ENCODE peak calls at places on chromosomes 11 and 22, in nine cellular contexts. C is fibroblast of mammary gland, F is pancreas, D is AG09309, N is mesendoderm, V is H1, J is adrenal gland, U is adipocyte, S is astrocyte of the spinal cord. Z is an unnamed sample.

GRCh38 chr22:46010951-46011626 is 34.1 kb upstream of the WNT7B start:
- DNase-seq in U (no peak), C (no peak), S (peak), D (no peak), V (no peak), F (peak), N (no peak), J (no peak), Z (no peak)

GRCh38 chr11:97966901-97967300 is 1053.8 kb upstream of the CNTN5 start:
- DNase-seq in C (no peak), S (no peak), D (no peak), F (no peak), U (no peak), J (no peak), N (no peak), V (no peak), Z (no peak)

GRCh38 chr11:118645066-118645715 is 34.3 kb downstream of the TREH start:
- DNase-seq in F (no peak), U (no peak), C (no peak), D (no peak), V (no peak), J (no peak), S (no peak), N (no peak), Z (no peak)

GRCh38 chr22:29216873-29217666 is 11.4 kb downstream of the EMID1 start:
- DNase-seq in D (peak), S (no peak), F (peak), N (no peak), V (no peak), U (peak), C (no peak), J (peak), Z (peak)

GRCh38 chr11:2944953-2945756 is 15.9 kb upstream of the PHLDA2 start:
- DNase-seq in D (peak), C (peak), U (peak), N (peak), S (peak), V (peak), J (peak), F (peak), Z (peak)

GRCh38 chr11:63535734-63536133 is 874 bp upstream of the PLAAT4 start:
- DNase-seq in S (no peak), U (no peak), J (no peak), F (no peak), C (no peak), V (no peak), D (no peak), N (no peak), Z (no peak)

GRCh38 chr22:31148953-31149627 is 8.8 kb upstream of the PLA2G3 start:
- DNase-seq in F (peak), U (peak), C (peak), N (peak), J (peak), V (peak), S (peak), D (peak), Z (peak)

GRCh38 chr11:79377399-79377798 is 63.4 kb downstream of the TENM4 start:
- DNase-seq in V (no peak), C (no peak), N (no peak), S (no peak), J (no peak), D (no peak), F (no peak), U (no peak), Z (no peak)

GRCh38 chr11:128894685-128895084 is 3.5 kb downstream of the KCNJ5 start:
- DNase-seq in C (no peak), D (no peak), S (no peak), J (peak), U (no peak), N (no peak), V (no peak), F (peak), Z (no peak)

GRCh38 chr22:32752326-32752725 is 49.2 kb upstream of the TIMP3 start:
- DNase-seq in V (no peak), S (no peak), U (no peak), F (no peak), J (no peak), N (no peak), C (peak), D (no peak), Z (no peak)

GRCh38 chr22:26462971-26463661 is 20.5 kb downstream of the HPS4 start:
- DNase-seq in D (no peak), F (no peak), N (no peak), C (peak), J (peak), S (no peak), U (no peak), V (no peak), Z (no peak)

GRCh38 chr22:50540352-50540751 is 5.3 kb upstream of the KLHDC7B start:
- DNase-seq in N (no peak), F (no peak), C (no peak), D (no peak), V (no peak), S (no peak), J (no peak), U (no peak), Z (no peak)

GRCh38 chr11:64560941-64561340 is 30.1 kb upstream of the SLC22A12 start:
- DNase-seq in U (no peak), S (no peak), J (no peak), N (no peak), V (no peak), D (no peak), F (no peak), C (no peak), Z (no peak)

GRCh38 chr11:1478011-1478410 is 8.6 kb downstream of the MOB2 start:
- DNase-seq in C (no peak), V (no peak), J (no peak), S (no peak), F (peak), N (no peak), U (no peak), D (no peak), Z (no peak)

GRCh38 chr11:33375688-33376311 is 118.6 kb downstream of the HIPK3 start:
- DNase-seq in N (peak), F (peak), S (peak), C (peak), V (no peak), U (peak), J (no peak), D (no peak), Z (peak)

GRCh38 chr11:110076388-110076965 is 16.7 kb upstream of the ZC3H12C start:
- DNase-seq in S (no peak), J (no peak), U (no peak), V (no peak), F (no peak), D (no peak), C (peak), N (peak), Z (no peak)

GRCh38 chr11:75541301-75541929 is 15.7 kb upstream of the GDPD5 start:
- DNase-seq in C (no peak), N (no peak), S (no peak), V (no peak), U (no peak), J (no peak), F (no peak), D (no peak), Z (peak)

GRCh38 chr22:20794132-20794990 is 20.4 kb downstream of the SERPIND1 start:
- DNase-seq in S (no peak), D (no peak), C (no peak), F (no peak), J (no peak), N (no peak), V (no peak), U (no peak), Z (no peak)

GRCh38 chr11:126664193-126664592 is 308.7 kb downstream of the ST3GAL4 start:
- DNase-seq in F (no peak), N (no peak), U (no peak), D (no peak), V (no peak), J (no peak), C (no peak), S (no peak), Z (no peak)

GRCh38 chr11:87290304-87290922 is 252.7 kb downstream of the TMEM135 start:
- DNase-seq in N (peak), U (peak), C (peak), J (no peak), D (peak), V (no peak), F (no peak), S (peak), Z (no peak)

GRCh38 chr11:117839234-117839882 is 14.8 kb upstream of the FXYD2 start:
- DNase-seq in S (no peak), F (no peak), C (no peak), D (no peak), J (no peak), N (no peak), U (no peak), V (no peak), Z (no peak)

GRCh38 chr22:17366329-17366728 is 2.9 kb upstream of the CECR2 start:
- DNase-seq in N (no peak), U (no peak), D (no peak), F (no peak), V (no peak), S (no peak), C (no peak), J (no peak), Z (no peak)
- H3K4me3 ChIP-seq in N (no peak), U (no peak), D (no peak), F (no peak), V (no peak), S (no peak), C (no peak), J (no peak), Z (no peak)

GRCh38 chr11:68441466-68442230 is 18.9 kb upstream of the PPP6R3 start:
- DNase-seq in D (no peak), V (no peak), C (peak), F (no peak), S (peak), J (no peak), N (no peak), U (peak), Z (no peak)
- H3K4me3 ChIP-seq in D (no peak), V (no peak), C (no peak), F (no peak), S (no peak), J (no peak), N (no peak), U (no peak), Z (no peak)

DNA sequence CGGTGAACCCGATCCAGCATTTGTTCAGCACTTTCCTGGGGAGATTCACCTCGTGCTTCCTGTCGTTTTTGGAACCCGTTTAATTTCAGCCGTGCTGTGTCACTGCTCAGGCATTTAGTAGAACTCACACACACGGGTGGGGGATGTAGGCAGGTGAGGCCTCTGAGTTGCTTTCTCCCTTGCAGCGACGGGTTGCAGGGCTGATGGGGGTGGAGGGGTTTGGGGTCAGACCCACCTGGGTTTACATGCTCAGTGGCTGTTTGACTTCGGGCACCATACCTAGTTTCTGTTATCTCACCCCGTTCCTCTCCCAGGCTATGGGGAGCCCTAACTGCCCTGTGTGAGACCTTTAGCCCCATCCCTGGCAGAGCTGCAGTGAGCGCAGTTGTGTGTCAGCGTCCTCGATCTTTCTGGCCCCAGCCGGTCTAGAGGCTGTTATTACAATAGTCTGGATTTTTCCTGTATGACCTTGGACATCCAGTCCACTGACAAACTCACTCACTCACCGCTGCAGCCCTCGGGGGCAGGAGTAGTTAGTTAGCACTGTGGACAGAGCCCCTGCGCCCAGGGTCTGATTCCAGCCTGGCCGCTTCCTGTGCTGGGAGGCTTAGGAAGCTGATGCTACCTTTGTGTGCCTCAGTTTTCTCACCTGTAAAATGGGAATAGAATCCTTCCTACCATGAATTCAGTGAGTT is 2.6 kb downstream of the LRP5 start:
- DNase-seq in J (peak), S (peak), C (no peak), V (no peak), F (peak), U (no peak), N (peak), D (no peak), Z (peak)
- H3K4me3 ChIP-seq in J (no peak), S (peak), C (peak), V (peak), F (peak), U (peak), N (no peak), D (no peak), Z (peak)

DNA sequence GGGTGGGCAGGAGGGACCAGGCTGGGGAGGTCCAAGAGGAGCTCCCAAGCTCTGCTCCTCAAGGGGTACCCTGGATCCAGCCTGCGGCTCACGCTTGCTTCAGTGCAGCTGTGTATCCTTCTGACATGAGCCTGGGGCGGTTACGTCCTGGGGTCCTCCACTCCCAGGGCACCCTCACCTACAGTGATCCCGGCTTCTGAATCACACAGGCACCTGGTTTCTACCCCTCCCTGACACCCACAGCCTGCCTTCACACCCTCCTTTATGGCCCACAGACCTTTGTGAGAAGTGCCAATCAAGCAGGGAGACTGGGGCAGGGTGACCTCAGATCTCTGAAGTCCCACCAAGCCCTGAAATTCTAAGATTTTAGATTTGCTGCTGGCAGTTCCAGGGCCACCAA is 1.5 kb downstream of the MPST start:
- DNase-seq in F (no peak), U (no peak), S (no peak), J (no peak), C (no peak), V (no peak), D (no peak), N (no peak), Z (no peak)
- H3K4me3 ChIP-seq in F (peak), U (no peak), S (no peak), J (no peak), C (no peak), V (no peak), D (no peak), N (no peak), Z (no peak)

GRCh38 chr11:120432056-120433018 is 79.2 kb upstream of the GRIK4 start:
- DNase-seq in V (no peak), N (peak), U (peak), S (peak), D (peak), F (no peak), C (peak), J (peak), Z (peak)
- H3K4me3 ChIP-seq in V (no peak), N (no peak), U (peak), S (no peak), D (no peak), F (no peak), C (no peak), J (no peak), Z (peak)

DNA sequence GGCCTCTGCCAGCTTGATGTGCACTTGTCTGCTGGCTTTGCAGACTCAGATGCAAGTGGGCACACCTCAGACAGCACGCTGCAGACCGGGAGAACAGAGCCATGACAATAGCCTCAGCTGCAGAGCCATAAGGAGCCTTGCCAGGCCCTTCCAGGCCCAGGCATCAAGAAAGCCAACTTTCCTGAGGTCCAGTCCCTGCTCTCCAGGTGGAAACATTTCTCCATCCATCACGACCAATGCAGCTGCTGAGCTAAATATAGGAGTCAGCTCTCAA is 41.2 kb downstream of the ALX4 start:
- DNase-seq in S (no peak), U (no peak), C (no peak), D (no peak), J (no peak), V (no peak), N (no peak), F (no peak), Z (no peak)
- H3K4me3 ChIP-seq in S (no peak), U (no peak), C (no peak), D (no peak), J (no peak), V (no peak), N (no peak), F (no peak), Z (no peak)

Z was measured in MG63.